ENCODE peak calls at places on chromosomes 4 and X, in six cellular contexts. Q is lower lobe of right lung, S is HCT116, T is gastrocnemius medialis, V is keratinocyte, A is endodermal cell. K is an unnamed sample.

GRCh38 chr4:68361146-68361589 is 11.3 kb upstream of the YTHDC1 start:
- DNase-seq in Q (no peak), S (no peak), T (no peak), V (peak), A (no peak), K (no peak)

GRCh38 chrX:94045724-94046123 is 371.7 kb downstream of the FAM133A start:
- DNase-seq in Q (no peak), S (no peak), T (no peak), V (no peak), A (no peak), K (no peak)

GRCh38 chr4:31929676-31930075 is 1209.5 kb downstream of the PCDH7 start:
- DNase-seq in Q (no peak), S (no peak), T (no peak), V (no peak), A (no peak), K (no peak)

GRCh38 chr4:181661090-181661489 is 582.1 kb upstream of the TENM3 start:
- DNase-seq in Q (no peak), S (no peak), T (no peak), V (peak), A (no peak), K (no peak)

GRCh38 chrX:74420194-74421035 is 878 bp upstream of the SLC16A2 start:
- DNase-seq in Q (peak), S (no peak), T (peak), V (no peak), A (peak), K (peak)

GRCh38 chrX:137654481-137654880 is 88.6 kb downstream of the ZIC3 start:
- DNase-seq in Q (no peak), S (no peak), T (no peak), V (no peak), A (no peak), K (no peak)

GRCh38 chr4:30904161-30904560 is 184.0 kb downstream of the PCDH7 start:
- DNase-seq in Q (no peak), S (no peak), T (no peak), V (no peak), A (no peak), K (no peak)

GRCh38 chrX:132169554-132169953 is 41.7 kb upstream of the FRMD7 start:
- DNase-seq in Q (no peak), S (no peak), T (no peak), V (no peak), A (no peak), K (no peak)

GRCh38 chrX:2631743-2632532 is 59.2 kb upstream of the CD99 start:
- DNase-seq in Q (no peak), S (no peak), T (no peak), V (no peak), A (no peak), K (no peak)

GRCh38 chr4:147056951-147057630 is 111.4 kb upstream of the TTC29 start:
- DNase-seq in Q (no peak), S (no peak), T (no peak), V (no peak), A (no peak), K (no peak)
- H3K4me3 ChIP-seq in Q (peak), S (no peak), T (peak), V (peak), A (no peak), K (peak)

GRCh38 chrX:108366644-108367406 is 71.4 kb downstream of the COL4A6 start:
- DNase-seq in Q (no peak), S (no peak), T (no peak), V (no peak), A (no peak), K (no peak)

GRCh38 chrX:108359811-108360602 is 78.2 kb downstream of the COL4A6 start:
- DNase-seq in Q (no peak), S (no peak), T (no peak), V (no peak), A (no peak), K (no peak)

GRCh38 chrX:108362026-108362425 is 76.2 kb downstream of the COL4A6 start:
- DNase-seq in Q (no peak), S (no peak), T (no peak), V (no peak), A (no peak), K (no peak)

DNA sequence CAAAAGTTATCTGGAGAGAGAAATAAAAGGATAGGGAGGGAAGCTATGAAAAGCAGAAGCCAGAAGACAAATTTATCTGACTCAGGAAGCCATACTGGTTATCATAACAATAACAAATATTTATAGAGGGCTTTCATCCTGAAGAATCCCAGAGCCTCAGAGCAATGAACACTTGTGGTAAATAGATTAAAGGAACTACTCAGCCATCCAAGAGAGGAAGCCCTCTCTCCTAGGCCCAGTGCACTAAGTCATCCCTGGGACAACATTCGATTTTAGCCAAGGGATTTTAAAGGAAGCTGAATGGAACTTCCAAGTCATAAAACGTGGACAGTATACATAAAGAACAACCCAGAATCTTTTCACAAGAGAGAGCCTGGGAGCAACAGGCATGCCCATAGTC is 76.9 kb downstream of the COL4A6 start:
- DNase-seq in Q (no peak), S (no peak), T (no peak), V (no peak), A (no peak), K (no peak)
- H3K27ac ChIP-seq in Q (no peak), S (no peak), T (no peak), V (no peak), A (no peak), K (no peak)

DNA sequence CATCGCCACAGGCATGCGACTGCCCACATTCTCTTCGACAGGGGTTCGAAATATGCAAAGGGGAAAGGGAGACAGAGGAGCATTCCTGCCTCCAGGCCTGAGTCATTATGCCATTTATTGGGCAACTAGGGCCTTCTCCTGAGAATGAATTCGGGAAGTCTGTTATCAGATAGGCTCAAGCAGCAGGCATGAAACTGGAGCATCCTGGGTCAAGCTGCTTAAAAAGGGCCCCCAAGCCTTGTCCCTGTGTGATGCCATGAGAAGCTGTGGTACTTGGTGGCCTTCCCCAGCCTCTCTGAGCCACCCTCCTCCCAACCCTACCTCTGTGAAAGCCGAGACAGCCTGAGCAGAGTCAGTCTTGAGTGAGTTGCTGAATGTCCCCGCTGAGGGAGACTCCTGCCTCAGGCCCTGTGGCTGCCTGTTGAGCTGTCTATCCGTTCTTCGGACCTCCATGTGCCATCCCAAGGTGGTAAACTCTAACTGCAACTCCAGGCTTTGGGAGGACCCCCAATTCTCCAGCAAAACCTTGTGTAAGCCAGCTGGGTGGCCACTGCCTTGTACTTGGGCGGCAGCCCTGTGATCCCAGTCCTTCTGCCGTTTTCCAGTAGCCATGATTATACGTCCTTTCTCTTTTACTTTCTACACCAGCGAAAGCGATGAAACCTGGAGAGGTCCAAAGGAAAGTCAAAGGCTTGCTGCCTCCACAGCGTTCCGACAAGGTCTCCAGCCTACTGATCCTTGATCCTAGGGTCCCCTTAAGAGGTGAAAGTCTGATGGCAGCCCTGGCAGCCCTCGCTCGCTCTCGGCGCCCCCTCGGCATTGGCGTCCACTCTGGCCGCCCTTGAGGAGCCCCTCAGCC is 37.7 kb downstream of the NBDY start:
- DNase-seq in Q (no peak), S (no peak), T (no peak), V (no peak), A (peak), K (no peak)
- H3K4me3 ChIP-seq in Q (no peak), S (no peak), T (no peak), V (peak), A (no peak), K (no peak)

GRCh38 chr4:82357640-82358039 is 16.2 kb downstream of the HNRNPD start:
- DNase-seq in Q (no peak), S (no peak), T (no peak), V (no peak), A (no peak), K (no peak)

GRCh38 chr4:82360298-82361177 is 13.3 kb downstream of the HNRNPD start:
- DNase-seq in Q (no peak), S (no peak), T (no peak), V (no peak), A (no peak), K (no peak)

GRCh38 chr4:82363896-82364487 is 9.8 kb downstream of the HNRNPD start:
- DNase-seq in Q (no peak), S (no peak), T (no peak), V (no peak), A (peak), K (no peak)

GRCh38 chr4:82358773-82359324 is 14.9 kb downstream of the HNRNPD start:
- DNase-seq in Q (no peak), S (no peak), T (no peak), V (no peak), A (no peak), K (no peak)

DNA sequence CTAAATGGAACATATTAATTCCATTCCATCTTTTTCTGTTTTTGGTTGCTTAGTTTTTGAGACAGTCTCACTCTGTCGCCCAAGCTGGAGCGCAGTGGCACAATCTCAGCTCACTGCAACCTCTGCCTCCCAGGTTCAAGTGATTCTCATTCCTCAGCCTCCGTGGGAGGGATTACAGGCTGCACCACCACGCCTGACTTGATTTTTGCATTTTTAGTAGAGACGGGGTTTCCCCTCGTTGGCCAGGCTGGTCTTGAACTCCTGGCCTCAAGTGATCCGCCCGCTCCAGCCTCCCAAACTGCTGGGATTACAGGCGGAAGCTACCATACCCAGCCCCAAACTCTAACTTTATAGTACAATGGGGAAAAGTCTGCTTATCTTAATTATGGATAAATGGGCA is 11.2 kb downstream of the HNRNPD start:
- DNase-seq in Q (no peak), S (no peak), T (no peak), V (no peak), A (peak), K (no peak)
- H3K27ac ChIP-seq in Q (no peak), S (no peak), T (no peak), V (no peak), A (no peak), K (no peak)

GRCh38 chrX:107577933-107578332 is 50.4 kb upstream of the PRPS1 start:
- DNase-seq in Q (no peak), S (no peak), T (no peak), V (no peak), A (no peak), K (no peak)
- H3K4me3 ChIP-seq in Q (no peak), S (no peak), T (no peak), V (no peak), A (no peak), K (no peak)

GRCh38 chrX:24082446-24082845 is 27.7 kb downstream of the EIF2S3 start:
- DNase-seq in Q (no peak), S (no peak), T (no peak), V (no peak), A (no peak), K (no peak)

GRCh38 chrX:24090300-24091200 is 35.8 kb downstream of the EIF2S3 start:
- DNase-seq in Q (no peak), S (no peak), T (no peak), V (no peak), A (no peak), K (no peak)

GRCh38 chrX:24081661-24082154 is 27.0 kb downstream of the EIF2S3 start:
- DNase-seq in Q (peak), S (peak), T (peak), V (no peak), A (peak), K (no peak)

GRCh38 chrX:24080670-24081069 is 25.9 kb downstream of the EIF2S3 start:
- DNase-seq in Q (no peak), S (no peak), T (no peak), V (no peak), A (no peak), K (no peak)

GRCh38 chrX:24085133-24085532 is 30.4 kb downstream of the EIF2S3 start:
- DNase-seq in Q (no peak), S (no peak), T (no peak), V (no peak), A (no peak), K (no peak)
- H3K27ac ChIP-seq in Q (no peak), S (peak), T (no peak), V (no peak), A (no peak), K (no peak)

GRCh38 chrX:109886122-109886761 is 116.7 kb upstream of the TMEM164 start:
- DNase-seq in Q (peak), S (peak), T (no peak), V (peak), A (peak), K (no peak)
- H3K4me3 ChIP-seq in Q (no peak), S (no peak), T (no peak), V (no peak), A (no peak), K (no peak)

K was measured in thoracic aorta.